ENCODE peak calls at places on chromosomes 2 and 18, in seven cellular contexts. D is foreskin keratinocyte, L is Caki2, B is T-cell, R is gastrocnemius medialis, M is HT1080, N is mucosa of descending colon. V is an unnamed sample.
A peak's percentile ranks its signal among the peaks of the same experiment; 100 is the strongest.

GRCh38 chr2:63432373-63432772 is 155.9 kb downstream of the WDPCP start:
- DNase-seq in R (no peak), L (no peak), B (no peak), M (peak; percentile 21), D (peak; percentile 22), N (no peak), V (no peak)

GRCh38 chr2:214127178-214127970 is 283.5 kb upstream of the VWC2L start:
- DNase-seq in N (no peak), M (peak; percentile 37), R (no peak), L (no peak), D (peak; percentile 77), B (no peak), V (no peak)

GRCh38 chr2:55949613-55950012 is 26.0 kb upstream of the EFEMP1 start:
- DNase-seq in R (no peak), D (peak; percentile 25), N (no peak), M (no peak), B (no peak), L (no peak), V (no peak)

GRCh38 chr18:64202836-64203235 is 53.9 kb upstream of the LINC00305 start:
- DNase-seq in L (no peak), R (no peak), N (no peak), B (no peak), D (no peak), M (peak; percentile 32), V (no peak)

GRCh38 chr2:113136828-113137775 is 9.7 kb downstream of the IL1RN start:
- DNase-seq in D (no peak), L (peak; percentile 60), N (no peak), R (no peak), M (peak; percentile 48), B (peak; percentile 22), V (no peak)

GRCh38 chr2:12478151-12479041 is 238.3 kb upstream of the TRIB2 start:
- DNase-seq in R (no peak), B (no peak), D (no peak), L (no peak), M (no peak), N (no peak), V (no peak)

GRCh38 chr2:94622113-94622618 is 249.1 kb upstream of the TEKT4 start:
- DNase-seq in B (no peak), D (no peak), R (no peak), L (no peak), N (no peak), M (no peak), V (no peak)

GRCh38 chr2:181810823-181811695 is 80.5 kb upstream of the ITPRID2 start:
- DNase-seq in L (peak; percentile 81), M (peak; percentile 98), D (peak; percentile 92), R (no peak), B (no peak), N (peak; percentile 27), V (no peak)

GRCh38 chr2:43222472-43223146 is 3.8 kb downstream of the ZFP36L2 start:
- DNase-seq in L (no peak), B (no peak), N (no peak), R (no peak), D (no peak), M (no peak), V (no peak)

GRCh38 chr2:132636346-132636745 is 33.7 kb downstream of the LYPD1 start:
- DNase-seq in R (no peak), D (no peak), L (no peak), B (no peak), N (no peak), M (no peak), V (no peak)

GRCh38 chr2:53515435-53516332 is 251.9 kb upstream of the CHAC2 start:
- DNase-seq in R (no peak), L (no peak), N (no peak), B (no peak), M (peak; percentile 12), D (no peak), V (no peak)

GRCh38 chr2:74849228-74849892 is 15.4 kb downstream of the HK2 start:
- DNase-seq in N (peak; percentile 71), R (no peak), D (peak; percentile 78), L (no peak), M (peak; percentile 40), B (peak; percentile 34), V (no peak)

GRCh38 chr2:195570329-195570728 is 86.7 kb upstream of the SLC39A10 start:
- DNase-seq in L (no peak), M (no peak), B (no peak), R (no peak), N (no peak), D (no peak), V (no peak)

GRCh38 chr2:219405451-219405850 is 12.7 kb upstream of the DES start:
- DNase-seq in M (no peak), D (no peak), B (no peak), R (peak; percentile 79), L (no peak), N (no peak), V (no peak)

GRCh38 chr2:158650646-158651357 is 144.3 kb upstream of the DAPL1 start:
- DNase-seq in N (no peak), B (no peak), D (no peak), L (no peak), R (no peak), M (no peak), V (no peak)

GRCh38 chr2:13558368-13558767 is 841.6 kb downstream of the TRIB2 start:
- DNase-seq in D (peak; percentile 95), R (no peak), B (no peak), M (peak; percentile 94), N (no peak), L (peak; percentile 83), V (no peak)

GRCh38 chr18:42222557-42222956 is 267.5 kb downstream of the PIK3C3 start:
- DNase-seq in N (no peak), R (no peak), M (no peak), L (no peak), D (no peak), B (no peak), V (no peak)

GRCh38 chr2:233453111-233453915 is 99.0 kb downstream of the DGKD start:
- DNase-seq in M (no peak), N (no peak), D (no peak), R (no peak), B (no peak), L (no peak), V (no peak)

V was measured in activated T-helper 2 cell treated with anti-CD3 and anti-CD28 coated beads, Interferon-gamma antibody, Interleukin-2, Interleukin-4, amounts not matched to agents 10 μg/mL and 5 μg/mL and 100 μg/mL, durations not matched to agents 14 hours and 24 hours and 36 hours.